ENCODE peak calls at places on chromosomes 7 and 10, in seven cellular contexts. P is neural progenitor cell, J is pancreas, L is MM.1S, Z is dorsolateral prefrontal cortex, F is cardiac muscle cell, R is GM23248. V is an unnamed sample. For H3K27me3, the result is how much of the 10 kb centered on the place peaks cover.

GRCh38 chr10:3774814-3775670 is 10.0 kb downstream of the KLF6 start:
- DNase-seq in P (no peak), J (no peak), L (no peak), Z (no peak), F (no peak), R (peak), V (peak)

GRCh38 chr7:30244340-30244739 is 40.1 kb upstream of the ZNRF2 start:
- DNase-seq in P (no peak), J (no peak), L (no peak), Z (no peak), F (no peak), R (no peak), V (no peak)

GRCh38 chr7:152435384-152436278 is at the start of gene KMT2C:
- DNase-seq in P (peak), J (peak), L (peak), Z (peak), F (peak), R (peak), V (peak)

GRCh38 chr7:31043035-31043434 is 9.1 kb upstream of the ADCYAP1R1 start:
- DNase-seq in P (peak), J (no peak), L (no peak), Z (no peak), F (no peak), R (no peak), V (no peak)

GRCh38 chr10:4546500-4546899 is 279.5 kb upstream of the AKR1E2 start:
- DNase-seq in P (no peak), J (no peak), L (no peak), Z (no peak), F (no peak), R (peak), V (no peak)

GRCh38 chr10:97532935-97533671 is 34.4 kb downstream of the UBTD1 start:
- DNase-seq in P (peak), J (no peak), L (peak), Z (no peak), F (no peak), R (peak), V (no peak)

GRCh38 chr10:113158183-113158582 is 208.1 kb downstream of the TCF7L2 start:
- DNase-seq in P (no peak), J (no peak), L (no peak), Z (no peak), F (no peak), R (peak), V (no peak)

GRCh38 chr10:91931526-91932190 is 8.1 kb downstream of the BTAF1 start:
- DNase-seq in P (no peak), J (no peak), L (no peak), Z (no peak), F (no peak), R (no peak), V (no peak)

GRCh38 chr7:149285581-149285975 is 23.6 kb downstream of the ZNF783 start:
- DNase-seq in P (peak), J (no peak), L (no peak), Z (peak), F (peak), R (peak), V (no peak)

GRCh38 chr10:84205853-84206513 is 11.6 kb downstream of the CDHR1 start:
- DNase-seq in P (no peak), J (no peak), L (no peak), Z (no peak), F (no peak), R (no peak), V (no peak)
- H3K27me3 ChIP-seq in P (under half), J (under half), L (under half), Z (under half), F (under half), R (under half), V (under half)

GRCh38 chr10:124616040-124616835 is 127.9 kb downstream of the FAM53B start:
- DNase-seq in P (no peak), J (no peak), L (no peak), Z (no peak), F (no peak), R (no peak), V (no peak)
- H3K27ac ChIP-seq in P (no peak), J (no peak), L (no peak), Z (no peak), F (no peak), R (no peak), V (no peak)

DNA sequence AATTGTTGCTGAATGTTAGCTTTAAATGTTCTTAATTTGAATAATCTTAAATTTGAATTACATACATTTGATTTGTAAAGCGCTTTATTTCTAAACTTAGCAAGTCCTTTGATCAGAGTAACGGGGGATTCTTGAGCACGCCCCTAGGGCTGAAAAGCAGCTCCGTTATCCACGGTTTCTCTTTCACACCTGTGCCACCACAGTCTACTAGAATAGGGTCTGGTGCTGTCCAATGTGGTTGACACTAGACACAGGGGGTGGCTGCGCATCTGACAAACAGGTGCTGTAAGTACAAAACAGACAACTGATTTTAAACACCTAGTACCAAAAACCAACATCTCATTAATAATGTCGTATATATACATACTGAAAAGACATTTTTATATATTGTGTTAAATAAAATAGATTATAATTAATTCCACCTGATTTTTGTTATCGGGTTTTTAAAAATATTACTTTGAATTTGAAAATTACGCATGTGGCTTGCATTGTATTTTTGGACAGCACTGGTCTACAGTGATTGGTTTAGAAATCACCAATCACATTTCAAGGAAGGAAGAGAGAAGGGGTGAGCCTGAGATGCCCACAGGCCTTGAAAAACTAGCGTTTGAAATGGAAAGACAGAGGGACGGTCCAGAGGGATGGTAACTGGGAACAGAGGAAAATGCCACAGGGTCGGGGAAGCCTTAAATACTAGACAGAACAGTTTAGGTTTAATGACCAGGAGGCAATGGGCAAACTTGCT is 7.3 kb downstream of the SEPHS1 start:
- DNase-seq in P (no peak), J (no peak), L (peak), Z (peak), F (no peak), R (no peak), V (no peak)
- H3K4me3 ChIP-seq in P (no peak), J (no peak), L (peak), Z (no peak), F (no peak), R (no peak), V (no peak)

GRCh38 chr7:100963386-100963785 is 6.0 kb upstream of the MUC12 start:
- DNase-seq in P (no peak), J (no peak), L (no peak), Z (no peak), F (no peak), R (no peak), V (no peak)

GRCh38 chr7:100964630-100965029 is 4.7 kb upstream of the MUC12 start:
- DNase-seq in P (no peak), J (no peak), L (no peak), Z (no peak), F (no peak), R (no peak), V (no peak)

GRCh38 chr7:100963874-100964273 is 5.5 kb upstream of the MUC12 start:
- DNase-seq in P (no peak), J (no peak), L (no peak), Z (no peak), F (no peak), R (no peak), V (no peak)

GRCh38 chr7:100965051-100965722 is 4.2 kb upstream of the MUC12 start:
- DNase-seq in P (no peak), J (no peak), L (no peak), Z (no peak), F (no peak), R (no peak), V (no peak)

DNA sequence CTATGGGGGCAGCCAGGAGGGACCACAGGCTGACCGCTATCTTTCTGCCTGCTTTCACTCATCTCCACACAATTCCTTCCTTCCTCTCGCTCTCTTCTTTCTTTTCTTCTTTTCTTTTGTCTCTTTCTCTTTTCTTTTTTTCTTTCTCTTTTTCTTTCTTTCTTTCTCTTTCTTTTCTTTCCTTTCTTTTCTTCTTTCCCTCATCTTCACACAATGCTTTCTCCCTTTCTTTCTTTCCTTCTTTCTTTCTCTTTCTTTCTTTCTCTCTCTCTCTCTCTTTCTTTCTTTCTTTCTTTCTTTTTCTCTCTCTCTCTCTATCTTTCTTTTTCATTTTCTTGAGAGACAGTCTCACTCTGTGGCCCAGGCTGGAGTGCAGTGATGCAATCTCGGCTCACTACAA is 6.8 kb upstream of the MUC12 start:
- DNase-seq in P (no peak), J (no peak), L (no peak), Z (no peak), F (no peak), R (no peak), V (no peak)
- H3K27me3 ChIP-seq in P (half or more), J (under half), L (half or more), Z (under half), F (half or more), R (half or more), V (under half)

GRCh38 chr10:125011926-125012705 is 70.2 kb downstream of the ZRANB1 start:
- DNase-seq in P (no peak), J (no peak), L (no peak), Z (no peak), F (no peak), R (peak), V (no peak)
- H3K27ac ChIP-seq in P (no peak), J (no peak), L (no peak), Z (peak), F (no peak), R (no peak), V (peak)

DNA sequence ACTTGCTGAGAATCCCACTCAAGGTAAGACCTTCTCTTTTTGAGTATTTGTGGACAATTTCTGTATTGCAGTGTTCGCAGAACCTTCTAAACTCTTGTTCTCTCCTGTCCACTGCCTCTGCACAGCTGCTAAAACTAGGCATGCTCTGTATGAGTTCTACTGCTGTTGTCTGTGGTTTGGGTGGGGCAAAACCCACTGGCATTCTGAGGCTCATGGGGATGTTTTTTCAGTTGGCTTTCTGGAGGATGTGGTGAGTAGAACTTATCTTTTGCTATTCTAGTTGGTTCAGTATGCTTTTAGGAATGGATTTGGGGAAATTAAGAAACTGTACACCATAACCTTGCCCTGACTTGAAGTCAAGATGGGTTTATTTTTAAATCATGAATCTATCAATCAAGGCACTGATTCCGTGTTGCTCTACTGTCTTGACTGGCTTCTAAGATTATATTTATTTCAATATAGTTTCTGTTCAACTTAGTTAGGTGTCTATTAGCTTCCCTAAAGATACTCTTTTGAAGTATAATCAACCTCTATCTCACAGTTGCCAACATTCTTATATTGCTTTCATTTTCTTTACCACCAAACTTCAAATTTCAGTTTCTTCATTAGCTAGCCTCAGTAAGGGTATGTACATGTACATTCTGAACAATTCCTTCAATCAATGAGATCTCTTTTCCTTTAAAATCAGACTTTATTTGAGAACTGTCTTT is 25.0 kb upstream of the C1GALT1 start:
- DNase-seq in P (no peak), J (no peak), L (peak), Z (no peak), F (no peak), R (peak), V (no peak)
- H3K4me3 ChIP-seq in P (no peak), J (no peak), L (peak), Z (peak), F (no peak), R (peak), V (no peak)

GRCh38 chr7:49773939-49774458 is 561 bp downstream of the VWC2 start:
- DNase-seq in P (peak), J (no peak), L (no peak), Z (no peak), F (peak), R (no peak), V (no peak)

GRCh38 chr7:49776994-49777393 is 3.6 kb downstream of the VWC2 start:
- DNase-seq in P (peak), J (no peak), L (no peak), Z (peak), F (peak), R (no peak), V (no peak)

GRCh38 chr7:49774459-49775064 is 1.1 kb downstream of the VWC2 start:
- DNase-seq in P (peak), J (no peak), L (no peak), Z (peak), F (peak), R (no peak), V (no peak)

GRCh38 chr7:49775065-49775948 is 1.9 kb downstream of the VWC2 start:
- DNase-seq in P (peak), J (no peak), L (no peak), Z (peak), F (peak), R (peak), V (no peak)

GRCh38 chr7:49775949-49776443 is 2.6 kb downstream of the VWC2 start:
- DNase-seq in P (no peak), J (no peak), L (no peak), Z (no peak), F (peak), R (no peak), V (no peak)
- H3K27me3 ChIP-seq in P (half or more), J (under half), L (under half), Z (under half), F (half or more), R (under half), V (under half)

GRCh38 chr7:44893710-44894135 is 8.4 kb upstream of the PURB start:
- DNase-seq in P (no peak), J (peak), L (no peak), Z (peak), F (no peak), R (no peak), V (no peak)
- H3K27ac ChIP-seq in P (no peak), J (peak), L (no peak), Z (peak), F (no peak), R (no peak), V (no peak)

V was measured in uterus.